ENCODE peak calls at places on chromosome 2, in six cellular contexts. Y is psoas muscle; N is CD8-positive, alpha-beta T cell; U is cardiac muscle cell; O is left lung; K is HAP-1. M is an unnamed sample. For H3K4me1, the result is how much of the 10 kb centered on the place peaks cover.

GRCh38 chr2:134774074-134774742 is 55.4 kb upstream of the TMEM163 start:
- DNase-seq in Y (no peak), N (no peak), U (peak), O (no peak), K (no peak), M (no peak)

GRCh38 chr2:233764264-233764663 is 4.2 kb downstream of the UGT1A1 start:
- DNase-seq in Y (no peak), N (no peak), U (no peak), O (no peak), K (no peak), M (no peak)

GRCh38 chr2:25895620-25896019 is 17.3 kb upstream of the ASXL2 start:
- DNase-seq in Y (no peak), N (no peak), U (no peak), O (no peak), K (peak), M (no peak)

GRCh38 chr2:24482256-24482971 is 8.6 kb upstream of the NCOA1 start:
- DNase-seq in Y (no peak), N (no peak), U (no peak), O (no peak), K (no peak), M (no peak)

GRCh38 chr2:64204716-64205115 is 60.5 kb upstream of the PELI1 start:
- DNase-seq in Y (no peak), N (no peak), U (no peak), O (no peak), K (no peak), M (no peak)

GRCh38 chr2:177030391-177031000 is 182.1 kb upstream of the HNRNPA3 start:
- DNase-seq in Y (no peak), N (no peak), U (no peak), O (no peak), K (no peak), M (no peak)

GRCh38 chr2:186927185-186927866 is 78.4 kb upstream of the ZSWIM2 start:
- DNase-seq in Y (no peak), N (no peak), U (no peak), O (no peak), K (no peak), M (no peak)

GRCh38 chr2:68936462-68936861 is 16.2 kb downstream of the GKN2 start:
- DNase-seq in Y (no peak), N (no peak), U (no peak), O (no peak), K (no peak), M (no peak)

GRCh38 chr2:160784034-160784433 is 290.4 kb upstream of the RBMS1 start:
- DNase-seq in Y (no peak), N (no peak), U (no peak), O (no peak), K (no peak), M (no peak)

GRCh38 chr2:223933098-223933800 is 11.9 kb downstream of the WDFY1 start:
- DNase-seq in Y (no peak), N (no peak), U (no peak), O (no peak), K (no peak), M (no peak)

GRCh38 chr2:223934870-223935269 is 10.3 kb downstream of the WDFY1 start:
- DNase-seq in Y (no peak), N (no peak), U (no peak), O (no peak), K (no peak), M (no peak)

GRCh38 chr2:223935459-223936125 is 9.5 kb downstream of the WDFY1 start:
- DNase-seq in Y (no peak), N (no peak), U (no peak), O (no peak), K (no peak), M (no peak)

GRCh38 chr2:223937535-223937934 is 7.6 kb downstream of the WDFY1 start:
- DNase-seq in Y (no peak), N (no peak), U (no peak), O (no peak), K (peak), M (no peak)

DNA sequence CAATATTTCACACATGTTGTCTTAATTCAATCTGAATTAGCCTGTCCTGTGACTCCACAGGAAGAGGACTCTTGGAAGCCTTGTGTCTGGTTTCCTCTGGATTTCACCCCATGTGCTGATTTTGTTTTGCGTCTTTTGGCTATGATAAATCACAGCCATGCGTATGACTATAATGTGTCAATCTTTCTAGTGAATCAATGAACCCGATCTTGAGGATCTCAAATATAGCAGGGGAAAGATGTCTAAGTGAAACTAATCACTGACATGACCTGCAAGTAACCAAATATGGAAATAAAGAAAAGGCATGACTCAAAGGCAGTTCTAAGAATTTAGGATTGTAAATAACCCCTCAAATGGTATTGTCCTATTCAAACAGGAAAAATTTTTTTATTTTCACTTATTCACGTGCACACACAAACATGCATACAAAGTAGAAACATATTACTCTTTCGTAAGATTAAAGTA is 8.2 kb downstream of the WDFY1 start:
- DNase-seq in Y (no peak), N (no peak), U (no peak), O (no peak), K (no peak), M (no peak)
- H3K4me1 ChIP-seq in Y (half or more), N (under half), U (under half), O (half or more), K (under half), M (under half)

GRCh38 chr2:42171396-42171971 is 2.3 kb downstream of the EML4 start:
- DNase-seq in Y (no peak), N (no peak), U (no peak), O (no peak), K (peak), M (no peak)
- H3K4me1 ChIP-seq in Y (under half), N (half or more), U (under half), O (under half), K (under half), M (under half)

DNA sequence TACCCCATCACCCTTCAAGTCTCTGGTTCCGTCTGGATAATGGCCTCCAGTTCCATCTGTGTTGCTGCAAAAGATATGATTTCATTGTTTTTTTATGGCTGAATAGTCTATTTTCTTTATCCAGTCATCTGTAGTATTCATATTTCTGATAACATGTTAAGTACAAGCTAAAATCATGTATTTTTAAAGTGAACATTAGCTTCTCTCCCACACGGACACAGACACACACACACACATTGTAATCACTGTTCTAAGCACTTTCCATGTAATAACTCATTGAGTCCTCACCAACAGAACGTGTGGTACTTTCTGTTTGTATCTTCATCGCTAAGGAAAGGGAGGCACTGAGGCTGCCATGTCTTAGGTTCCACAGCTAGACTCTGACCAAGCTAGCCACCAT is 8.0 kb downstream of the NCK2 start:
- DNase-seq in Y (no peak), N (no peak), U (no peak), O (no peak), K (no peak), M (no peak)
- H3K4me1 ChIP-seq in Y (half or more), N (half or more), U (under half), O (under half), K (under half), M (under half)

GRCh38 chr2:101770672-101771071 is 73.2 kb downstream of the MAP4K4 start:
- DNase-seq in Y (no peak), N (no peak), U (peak), O (no peak), K (peak), M (no peak)
- H3K4me1 ChIP-seq in Y (half or more), N (half or more), U (under half), O (half or more), K (under half), M (under half)

DNA sequence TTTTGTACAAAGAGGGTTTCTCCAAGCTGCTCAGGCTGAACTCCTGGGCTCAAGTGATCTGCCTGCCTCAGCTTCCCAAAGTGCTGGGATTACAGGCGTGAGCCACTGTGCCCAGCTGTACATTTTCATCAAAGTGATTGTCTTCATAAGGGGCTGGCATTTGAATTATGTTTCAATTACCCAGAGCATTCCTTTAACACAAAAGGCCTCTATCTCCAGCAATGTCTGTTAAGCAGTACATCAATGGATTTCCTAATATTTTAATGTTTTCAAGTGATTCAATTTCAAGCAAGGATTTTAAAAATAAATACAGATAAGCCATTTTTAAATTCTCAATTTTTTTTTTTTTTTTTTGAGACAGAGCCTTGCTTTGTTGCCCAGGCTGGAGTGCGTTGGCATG is 50.9 kb upstream of the AP1S3 start:
- DNase-seq in Y (no peak), N (no peak), U (no peak), O (no peak), K (no peak), M (no peak)
- H3K4me1 ChIP-seq in Y (under half), N (under half), U (under half), O (under half), K (under half), M (under half)

DNA sequence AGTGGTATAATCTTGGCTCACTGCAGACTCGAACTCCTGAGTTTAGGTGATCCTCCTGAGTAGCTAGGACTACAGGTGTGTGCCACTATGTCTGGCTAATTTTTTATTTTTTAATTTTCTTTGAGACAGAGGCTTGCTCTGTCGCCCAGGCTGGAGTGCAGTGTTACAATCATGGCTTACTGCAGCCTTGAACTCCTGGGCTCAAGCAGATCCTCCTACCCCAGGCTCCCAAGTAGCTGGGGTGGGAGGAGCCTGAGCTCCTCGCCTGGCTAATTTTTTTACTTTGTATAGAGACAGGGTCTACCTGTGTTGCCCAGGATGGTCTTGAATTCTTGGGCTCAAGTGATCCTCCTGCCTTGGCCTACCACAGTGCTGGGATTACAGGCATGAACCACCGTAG is 62.5 kb downstream of the BABAM2 start:
- DNase-seq in Y (no peak), N (no peak), U (no peak), O (no peak), K (no peak), M (no peak)
- H3K4me1 ChIP-seq in Y (under half), N (under half), U (under half), O (half or more), K (under half), M (under half)

GRCh38 chr2:120395221-120395620 is 49.3 kb downstream of the INHBB start:
- DNase-seq in Y (no peak), N (no peak), U (no peak), O (peak), K (no peak), M (no peak)
- H3K4me1 ChIP-seq in Y (under half), N (under half), U (under half), O (under half), K (under half), M (under half)